ENCODE peak calls at places on chromosome 2, in nine cellular contexts. L, J, X, P, C, Z, G, N and R are unnamed samples. For H3K36me3, the result is how much of the 10 kb centered on the place peaks cover.

GRCh38 chr2:38146917-38147307 is 71.0 kb upstream of the CYP1B1 start:
- DNase-seq in C (no peak), X (peak), L (no peak), J (peak), G (no peak), N (no peak), Z (peak), P (no peak), R (peak)

GRCh38 chr2:79084495-79085135 is 3.2 kb downstream of the REG1B start:
- DNase-seq in G (no peak), C (no peak), L (no peak), J (no peak), X (no peak), P (no peak), Z (no peak), N (no peak), R (no peak)

GRCh38 chr2:240411261-240412160 is 24.0 kb upstream of the GPC1 start:
- DNase-seq in Z (no peak), C (peak), N (no peak), P (no peak), X (peak), J (no peak), G (no peak), L (no peak), R (no peak)

GRCh38 chr2:37926635-37927034 is 1.5 kb downstream of the RMDN2 start:
- DNase-seq in X (no peak), P (no peak), G (no peak), L (no peak), C (no peak), J (no peak), N (no peak), Z (no peak), R (no peak)

GRCh38 chr2:31362581-31362980 is 52.0 kb downstream of the XDH start:
- DNase-seq in N (no peak), X (no peak), C (no peak), P (no peak), J (no peak), Z (no peak), L (no peak), G (no peak), R (no peak)

GRCh38 chr2:172888704-172889103 is 153.1 kb downstream of the RAPGEF4 start:
- DNase-seq in J (no peak), X (no peak), N (no peak), L (no peak), C (no peak), Z (no peak), G (no peak), P (no peak), R (no peak)

GRCh38 chr2:216286616-216287231 is 85.6 kb downstream of the MARCHF4 start:
- DNase-seq in Z (no peak), G (no peak), C (no peak), J (peak), P (no peak), N (no peak), X (no peak), L (no peak), R (no peak)

GRCh38 chr2:38216886-38217285 is 140.9 kb upstream of the CYP1B1 start:
- DNase-seq in G (no peak), Z (no peak), P (no peak), X (no peak), J (no peak), N (no peak), C (no peak), L (no peak), R (no peak)

GRCh38 chr2:209525834-209526281 is 102.0 kb downstream of the MAP2 start:
- DNase-seq in G (no peak), Z (no peak), L (no peak), P (no peak), J (no peak), C (no peak), N (no peak), X (no peak), R (peak)

GRCh38 chr2:25286723-25287483 is 54.8 kb downstream of the DNMT3A start:
- DNase-seq in J (no peak), P (no peak), Z (no peak), C (no peak), G (no peak), X (no peak), N (no peak), L (no peak), R (no peak)
- H3K4me3 ChIP-seq in J (no peak), P (no peak), Z (no peak), C (no peak), G (no peak), X (no peak), N (no peak), L (peak), R (no peak)

DNA sequence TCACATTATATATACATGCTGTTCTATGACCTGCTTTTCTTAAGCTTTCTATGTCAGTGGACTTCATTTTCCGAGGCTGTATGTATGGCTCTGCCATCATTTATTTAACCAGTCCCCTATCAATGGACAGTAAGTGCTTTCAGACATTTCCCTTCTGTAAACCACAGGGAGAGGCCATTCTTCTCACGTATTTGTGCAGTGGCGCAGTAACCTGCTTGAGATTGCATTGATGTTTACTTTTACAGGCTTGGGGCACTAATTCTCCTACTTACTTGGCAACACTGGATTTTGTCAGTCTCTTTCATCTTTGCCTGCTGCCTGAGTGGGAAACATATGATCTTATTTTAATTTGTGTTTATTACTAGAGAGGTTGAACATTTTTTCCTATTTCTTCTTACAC is 52.1 kb downstream of the BOLA3 start:
- DNase-seq in X (no peak), P (no peak), N (no peak), C (no peak), G (no peak), J (no peak), L (no peak), Z (no peak), R (no peak)
- H3K36me3 ChIP-seq in X (under half), P (under half), N (half or more), C (under half), G (under half), J (half or more), L (half or more), Z (half or more), R (under half)

DNA sequence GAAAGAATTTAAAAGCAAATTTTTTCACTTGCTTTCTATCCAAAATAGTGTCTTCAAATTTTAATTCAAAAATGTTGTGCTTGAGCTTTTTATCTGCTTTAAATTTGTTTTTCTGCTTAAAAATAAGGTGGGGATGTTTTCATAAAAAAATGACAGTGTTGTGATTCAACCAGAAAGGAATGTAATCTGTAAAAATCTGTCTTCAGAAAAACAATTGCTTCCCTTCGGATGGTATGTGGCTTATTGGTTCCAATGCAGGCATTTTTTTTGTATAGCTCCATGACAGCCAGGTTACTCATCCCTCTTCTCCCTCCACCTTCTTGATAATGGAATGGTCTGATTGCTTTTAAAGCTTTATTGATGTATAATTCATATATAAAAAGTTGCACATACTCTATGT is 363.6 kb upstream of the SPHKAP start:
- DNase-seq in L (no peak), G (no peak), N (no peak), C (no peak), Z (no peak), X (no peak), P (no peak), J (no peak), R (no peak)
- H3K4me3 ChIP-seq in L (no peak), G (no peak), N (no peak), C (no peak), Z (no peak), X (no peak), P (no peak), J (no peak), R (no peak)

GRCh38 chr2:151616760-151617339 is 117.4 kb downstream of the NEB start:
- DNase-seq in X (no peak), L (no peak), Z (no peak), P (no peak), N (no peak), G (no peak), J (no peak), C (no peak), R (no peak)
- H3K36me3 ChIP-seq in X (under half), L (under half), Z (under half), P (under half), N (under half), G (under half), J (under half), C (under half), R (under half)

GRCh38 chr2:131036269-131036668 is 57.0 kb downstream of the FAM168B start:
- DNase-seq in G (no peak), J (peak), Z (no peak), X (no peak), N (no peak), P (no peak), C (no peak), L (no peak), R (no peak)

GRCh38 chr2:131034122-131035051 is 58.9 kb downstream of the FAM168B start:
- DNase-seq in N (peak), J (no peak), L (no peak), X (no peak), Z (no peak), G (peak), P (no peak), C (no peak), R (no peak)

GRCh38 chr2:131033786-131034121 is 59.5 kb downstream of the FAM168B start:
- DNase-seq in N (no peak), G (no peak), P (no peak), J (no peak), Z (no peak), L (no peak), C (no peak), X (no peak), R (no peak)

GRCh38 chr2:131035826-131036231 is 57.4 kb downstream of the FAM168B start:
- DNase-seq in P (no peak), G (no peak), X (no peak), C (no peak), L (no peak), J (peak), N (no peak), Z (no peak), R (no peak)

GRCh38 chr2:131035112-131035825 is 58.0 kb downstream of the FAM168B start:
- DNase-seq in P (no peak), N (no peak), X (no peak), L (no peak), J (no peak), G (no peak), Z (no peak), C (no peak), R (no peak)
- H3K4me3 ChIP-seq in P (peak), N (peak), X (peak), L (no peak), J (no peak), G (peak), Z (peak), C (no peak), R (no peak)

GRCh38 chr2:128284841-128285240 is 33.8 kb downstream of the HS6ST1 start:
- DNase-seq in P (peak), X (no peak), J (peak), Z (peak), G (no peak), L (no peak), C (peak), N (peak), R (no peak)
- H3K36me3 ChIP-seq in P (under half), X (under half), J (under half), Z (under half), G (under half), L (under half), C (under half), N (under half), R (under half)

GRCh38 chr2:17518212-17519154 is at the start of gene RAD51AP2:
- DNase-seq in C (peak), J (peak), P (peak), L (no peak), G (peak), Z (peak), X (peak), N (peak), R (peak)

GRCh38 chr2:17520761-17521160 is 2.5 kb upstream of the RAD51AP2 start:
- DNase-seq in L (no peak), C (no peak), N (no peak), Z (no peak), P (no peak), X (no peak), J (no peak), G (no peak), R (peak)

GRCh38 chr2:17522303-17522702 is 4.1 kb upstream of the RAD51AP2 start:
- DNase-seq in C (no peak), X (no peak), P (no peak), L (no peak), J (no peak), Z (no peak), G (no peak), N (no peak), R (no peak)

GRCh38 chr2:17517481-17518211 is 594 bp downstream of the RAD51AP2 start:
- DNase-seq in G (no peak), J (peak), N (no peak), L (no peak), X (no peak), Z (no peak), C (no peak), P (no peak), R (no peak)

GRCh38 chr2:17521621-17522020 is 3.4 kb upstream of the RAD51AP2 start:
- DNase-seq in L (no peak), G (no peak), X (no peak), Z (no peak), P (no peak), J (no peak), C (no peak), N (no peak), R (no peak)
- H3K4me3 ChIP-seq in L (no peak), G (no peak), X (no peak), Z (no peak), P (no peak), J (no peak), C (no peak), N (no peak), R (no peak)